ENCODE peak calls at places on chromosomes 13 and 19, in seven cellular contexts. U is thoracic aorta, Q is foreskin keratinocyte, Z is astrocyte, V is GM12878, W is neural progenitor cell, D is stomach. A is an unnamed sample.

GRCh38 chr13:52428295-52428694 is 22.1 kb downstream of the VPS36 start:
- DNase-seq in V (no peak), Z (peak; percentile 80), D (peak; percentile 31), U (no peak), W (no peak), Q (peak; percentile 34), A (no peak)

GRCh38 chr13:109630281-109630680 is 156.1 kb downstream of the IRS2 start:
- DNase-seq in Z (no peak), Q (peak; percentile 72), W (no peak), U (no peak), D (no peak), V (no peak), A (no peak)

GRCh38 chr19:45008554-45008953 is 7.3 kb downstream of the RELB start:
- DNase-seq in U (no peak), Q (no peak), Z (no peak), D (peak; percentile 44), V (no peak), W (no peak), A (no peak)

GRCh38 chr19:33096005-33096404 is 15.0 kb downstream of the GPATCH1 start:
- DNase-seq in Q (peak; percentile 39), V (no peak), U (no peak), Z (no peak), W (no peak), D (no peak), A (no peak)

GRCh38 chr19:6393074-6393981 is at the start of gene GTF2F1:
- DNase-seq in D (peak; percentile 92), Q (peak; percentile 90), Z (peak; percentile 88), V (peak; percentile 80), W (peak; percentile 98), U (peak; percentile 82), A (peak; percentile 99)

GRCh38 chr19:5877869-5878268 is 7.5 kb upstream of the FUT5 start:
- DNase-seq in Q (no peak), D (no peak), Z (no peak), W (peak; percentile 57), V (no peak), U (no peak), A (no peak)

GRCh38 chr19:38519988-38520387 is 86.5 kb downstream of the RYR1 start:
- DNase-seq in V (no peak), Q (no peak), W (no peak), Z (no peak), D (no peak), U (no peak), A (no peak)

GRCh38 chr13:110187501-110188161 is 119.3 kb downstream of the COL4A1 start:
- DNase-seq in D (no peak), W (no peak), Z (peak; percentile 86), U (no peak), Q (peak; percentile 54), V (no peak), A (peak; percentile 66)

GRCh38 chr13:65034266-65034665 is 2195.9 kb downstream of the PCDH9 start:
- DNase-seq in Z (no peak), U (no peak), V (no peak), D (no peak), W (no peak), Q (no peak), A (no peak)

GRCh38 chr13:46866150-46866549 is 30.7 kb downstream of the HTR2A start:
- DNase-seq in Z (peak; percentile 8), V (no peak), U (no peak), W (peak; percentile 4), Q (peak; percentile 66), D (no peak), A (peak; percentile 29)

GRCh38 chr19:5554828-5555227 is 12.9 kb downstream of the TINCR start:
- DNase-seq in Z (no peak), W (no peak), D (no peak), V (no peak), Q (no peak), U (no peak), A (no peak)

GRCh38 chr19:13099073-13099999 is 3.3 kb downstream of the LYL1 start:
- DNase-seq in V (no peak), U (no peak), Q (peak; percentile 33), W (peak; percentile 65), Z (no peak), D (peak; percentile 78), A (peak; percentile 92)

GRCh38 chr13:110615322-110616102 is at the start of gene NAXD:
- DNase-seq in W (peak; percentile 80), V (peak; percentile 62), D (peak; percentile 95), U (peak; percentile 82), Q (peak; percentile 89), Z (peak; percentile 94), A (peak; percentile 98)

GRCh38 chr13:109741966-109742365 is 44.4 kb downstream of the IRS2 start:
- DNase-seq in Z (no peak), V (no peak), W (no peak), Q (no peak), U (no peak), D (no peak), A (no peak)

GRCh38 chr13:39244561-39245230 is 206.4 kb downstream of the NHLRC3 start:
- DNase-seq in D (no peak), Q (no peak), Z (no peak), V (no peak), W (no peak), U (no peak), A (no peak)

GRCh38 chr13:110423689-110424302 is 116.7 kb downstream of the COL4A2 start:
- DNase-seq in Z (no peak), W (no peak), D (no peak), V (no peak), U (no peak), Q (no peak), A (no peak)

GRCh38 chr13:73228546-73228945 is 169.7 kb downstream of the KLF5 start:
- DNase-seq in W (no peak), U (no peak), Q (peak; percentile 37), Z (no peak), V (no peak), D (no peak), A (no peak)

GRCh38 chr13:26048745-26049144 is 3.1 kb downstream of the SHISA2 start:
- DNase-seq in Z (no peak), U (no peak), D (no peak), V (no peak), Q (no peak), W (no peak), A (no peak)

GRCh38 chr13:23570099-23570926 is at the start of gene TNFRSF19:
- DNase-seq in W (peak; percentile 75), Z (peak; percentile 91), U (no peak), V (no peak), D (no peak), Q (peak; percentile 29), A (peak; percentile 77)

DNA sequence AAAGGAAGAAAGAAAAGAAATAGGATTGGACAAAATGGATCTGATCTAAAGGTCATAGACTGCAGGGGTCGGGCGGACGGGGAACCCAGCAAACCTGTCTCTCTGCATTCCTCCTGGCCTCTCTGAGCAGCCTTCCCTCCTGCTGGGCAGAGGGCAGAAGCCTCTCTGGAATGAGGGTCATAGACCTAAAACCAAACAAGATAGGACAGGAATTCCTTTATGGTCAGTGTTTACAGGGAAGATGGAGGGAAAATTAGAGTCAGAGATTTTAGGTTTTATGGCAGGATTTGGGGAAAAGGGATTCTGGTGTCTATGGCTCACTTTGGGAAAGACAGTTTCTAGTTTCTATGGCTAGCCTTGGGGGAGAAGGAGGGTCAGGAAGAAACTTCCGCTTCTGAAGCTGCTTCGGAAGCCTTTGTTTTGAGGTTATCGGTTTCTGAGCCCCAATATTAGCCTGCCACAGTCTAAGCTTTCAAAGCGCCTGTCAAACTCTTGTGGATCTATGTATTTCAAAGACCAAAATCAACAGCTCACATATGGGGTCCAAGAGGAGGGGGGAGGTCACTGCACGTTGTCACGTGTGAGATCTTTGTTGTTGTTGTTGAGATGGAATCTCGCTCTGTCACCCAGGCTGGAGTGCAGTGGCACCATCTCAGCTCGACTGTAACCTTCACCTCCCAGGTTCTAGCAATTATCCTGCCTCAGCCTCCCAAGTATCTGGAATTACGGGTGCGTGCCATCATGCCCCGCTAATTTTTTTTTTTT is 18.9 kb upstream of the DPRX start:
- DNase-seq in D (no peak), Z (no peak), Q (no peak), W (peak; percentile 36), U (no peak), V (no peak), A (no peak)
- H3K27ac ChIP-seq in D (no peak overlapping the region), Z (no peak overlapping the region), Q (no peak overlapping the region), W (no peak overlapping the region), U (no peak overlapping the region), V (no peak overlapping the region), A (no peak overlapping the region)

DNA sequence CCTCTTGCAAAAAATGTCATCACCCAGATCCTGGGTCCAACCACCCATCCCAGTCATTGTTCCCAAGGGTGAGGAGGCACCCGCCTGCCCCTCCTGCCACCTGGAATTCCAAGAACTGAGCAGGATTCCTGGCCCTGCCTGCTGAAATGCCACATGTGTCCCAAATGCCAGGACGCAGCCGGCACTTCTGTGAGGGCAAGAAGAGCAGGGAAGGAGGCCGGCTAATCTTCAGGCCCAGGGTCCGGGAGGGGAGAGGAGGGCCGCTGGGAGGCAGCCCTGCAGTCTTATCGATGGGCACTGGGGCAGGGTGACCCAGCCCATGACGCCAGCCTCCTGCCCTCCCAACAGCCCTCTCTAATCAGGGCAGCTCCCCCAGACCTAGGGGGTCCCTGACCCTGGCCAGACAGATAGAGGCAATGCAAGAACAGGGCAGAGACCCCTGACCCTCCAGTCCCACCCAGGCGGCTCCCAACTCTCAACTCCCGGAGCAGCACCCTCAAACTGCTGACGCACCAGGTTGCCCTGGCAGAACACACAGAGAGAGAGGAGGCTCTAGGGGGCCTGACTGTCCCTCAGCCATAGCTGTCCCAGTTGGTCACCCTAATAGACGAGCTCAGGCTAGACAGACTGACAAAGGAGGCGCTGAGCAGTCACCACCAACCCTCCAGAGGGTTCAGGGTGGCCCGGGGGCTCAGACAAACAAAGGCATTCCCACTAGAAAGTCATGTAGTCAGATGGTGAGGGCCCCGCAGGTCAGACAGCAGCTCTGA is 1.5 kb downstream of the MFSD12 start:
- DNase-seq in W (no peak), U (no peak), Q (no peak), Z (no peak), V (no peak), D (no peak), A (no peak)
- H3K4me1 ChIP-seq in W (no peaks in the 10 kb centered on the region), U (peaks cover 25% of the 10 kb centered on the region), Q (peaks cover 4% of the 10 kb centered on the region), Z (peaks cover 28% of the 10 kb centered on the region), V (peaks cover 28% of the 10 kb centered on the region), D (peaks cover 34% of the 10 kb centered on the region), A (peaks cover 2% of the 10 kb centered on the region)

DNA sequence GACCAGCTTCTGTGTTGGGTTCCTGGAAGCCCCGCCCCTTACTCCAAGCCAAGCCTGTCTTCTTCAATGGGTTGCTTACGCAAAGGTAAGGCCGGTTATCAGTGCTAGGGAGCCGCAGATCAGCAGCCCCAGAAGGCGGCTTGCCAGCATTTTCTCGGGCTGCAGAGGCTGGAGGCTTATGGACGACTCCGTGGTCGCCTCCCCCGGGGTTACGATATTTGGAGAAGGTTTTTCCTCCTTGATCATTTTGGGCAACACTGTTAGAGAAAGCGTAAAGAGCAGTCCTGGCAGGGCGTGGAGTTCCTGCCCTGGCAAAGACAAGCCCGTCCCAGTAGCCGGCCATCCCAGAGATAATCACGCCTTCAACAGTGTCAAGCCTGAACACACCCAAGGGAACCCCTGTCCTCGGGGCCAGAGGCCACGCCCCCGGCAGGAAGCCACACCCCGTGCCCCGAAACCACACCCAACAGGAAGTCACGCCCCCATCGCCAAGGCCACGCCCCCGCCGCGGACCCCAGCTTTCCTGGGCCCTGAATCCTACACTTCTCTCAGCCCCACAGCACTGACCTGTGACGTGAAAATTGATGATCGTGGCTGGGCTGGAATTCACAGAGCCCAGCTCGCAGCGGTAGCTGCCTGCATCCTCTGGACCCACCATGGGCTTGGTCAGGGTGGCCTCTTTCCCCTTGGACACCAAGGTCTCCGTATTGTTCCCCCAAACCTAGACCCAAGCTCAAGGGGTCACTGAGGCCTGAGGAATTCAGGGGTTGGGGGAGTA is 1.0 kb upstream of the RASIP1 start:
- DNase-seq in V (no peak), U (no peak), D (peak; percentile 66), W (peak; percentile 71), Q (peak; percentile 45), Z (no peak), A (peak; percentile 82)
- H3K27me3 ChIP-seq in V (peaks cover 6% of the 10 kb centered on the region), U (peaks cover 4% of the 10 kb centered on the region), D (no peaks in the 10 kb centered on the region), W (peaks cover 27% of the 10 kb centered on the region), Q (no peaks in the 10 kb centered on the region), Z (peaks cover 6% of the 10 kb centered on the region), A (no peaks in the 10 kb centered on the region)

GRCh38 chr19:49390978-49391304 is 2.9 kb downstream of the KASH5 start:
- DNase-seq in D (no peak), W (no peak), U (no peak), V (no peak), Q (no peak), Z (no peak), A (no peak)
- H3K27ac ChIP-seq in D (no peak overlapping the region), W (no peak overlapping the region), U (no peak overlapping the region), V (no peak overlapping the region), Q (no peak overlapping the region), Z (no peak overlapping the region), A (no peak overlapping the region)